ENCODE peak calls at places on chromosomes 11 and 22, in eight cellular contexts. N is HCT116, C is fibroblast of lung, E is K562, I is neural progenitor cell, Y is mesendoderm, O is IMR-90, G is H9. U is an unnamed sample.

GRCh38 chr11:66981976-66982578 is 7.0 kb downstream of the C11orf86 start:
- DNase-seq in N (peak), C (peak), E (peak), I (no peak), Y (no peak), O (peak), G (no peak), U (peak)

GRCh38 chr22:32206774-32207758 is 2.2 kb upstream of the RFPL2 start:
- DNase-seq in N (peak), C (peak), E (no peak), I (peak), Y (peak), O (no peak), G (peak), U (peak)

GRCh38 chr11:59787816-59788215 is 22.8 kb downstream of the MRPL16 start:
- DNase-seq in N (no peak), C (peak), E (no peak), I (no peak), Y (peak), O (peak), G (no peak), U (peak)

GRCh38 chr11:121936375-121936774 is 179.6 kb downstream of the BLID start:
- DNase-seq in N (no peak), C (peak), E (no peak), I (no peak), Y (no peak), O (peak), G (no peak), U (peak)

GRCh38 chr22:28544431-28544868 is 135.2 kb downstream of the TTC28 start:
- DNase-seq in N (no peak), C (peak), E (no peak), I (no peak), Y (peak), O (peak), G (no peak), U (no peak)

GRCh38 chr11:68783216-68783821 is 32.0 kb upstream of the TESMIN start:
- DNase-seq in N (no peak), C (no peak), E (no peak), I (no peak), Y (no peak), O (no peak), G (no peak), U (no peak)

GRCh38 chr11:83908457-83908856 is 622.3 kb upstream of the CCDC90B start:
- DNase-seq in N (no peak), C (no peak), E (no peak), I (no peak), Y (no peak), O (no peak), G (no peak), U (no peak)

GRCh38 chr11:58905716-58906547 is 33.4 kb upstream of the GLYATL1 start:
- DNase-seq in N (no peak), C (peak), E (peak), I (peak), Y (peak), O (peak), G (peak), U (peak)

GRCh38 chr11:106276126-106276525 is 198.7 kb downstream of the AASDHPPT start:
- DNase-seq in N (no peak), C (peak), E (no peak), I (no peak), Y (no peak), O (peak), G (no peak), U (peak)

GRCh38 chr11:100948936-100949335 is 180.7 kb downstream of the PGR start:
- DNase-seq in N (no peak), C (no peak), E (no peak), I (no peak), Y (no peak), O (no peak), G (no peak), U (no peak)

GRCh38 chr11:73143126-73143838 is 1.2 kb upstream of the FCHSD2 start:
- DNase-seq in N (no peak), C (peak), E (peak), I (peak), Y (no peak), O (peak), G (no peak), U (peak)

GRCh38 chr11:8408151-8408930 is 144.7 kb upstream of the LMO1 start:
- DNase-seq in N (no peak), C (no peak), E (no peak), I (no peak), Y (no peak), O (no peak), G (no peak), U (no peak)

GRCh38 chr11:66207816-66208215 is 60.6 kb upstream of the RAB1B start:
- DNase-seq in N (no peak), C (no peak), E (no peak), I (no peak), Y (no peak), O (no peak), G (no peak), U (no peak)

GRCh38 chr11:64754124-64754918 is 5.5 kb downstream of the PYGM start:
- DNase-seq in N (no peak), C (no peak), E (peak), I (no peak), Y (no peak), O (no peak), G (peak), U (no peak)

GRCh38 chr22:38172489-38173155 is 9.0 kb downstream of the PLA2G6 start:
- DNase-seq in N (no peak), C (peak), E (no peak), I (no peak), Y (no peak), O (peak), G (no peak), U (peak)

GRCh38 chr22:20086101-20086599 is 6.1 kb downstream of the DGCR8 start:
- DNase-seq in N (no peak), C (no peak), E (no peak), I (no peak), Y (no peak), O (no peak), G (no peak), U (no peak)

DNA sequence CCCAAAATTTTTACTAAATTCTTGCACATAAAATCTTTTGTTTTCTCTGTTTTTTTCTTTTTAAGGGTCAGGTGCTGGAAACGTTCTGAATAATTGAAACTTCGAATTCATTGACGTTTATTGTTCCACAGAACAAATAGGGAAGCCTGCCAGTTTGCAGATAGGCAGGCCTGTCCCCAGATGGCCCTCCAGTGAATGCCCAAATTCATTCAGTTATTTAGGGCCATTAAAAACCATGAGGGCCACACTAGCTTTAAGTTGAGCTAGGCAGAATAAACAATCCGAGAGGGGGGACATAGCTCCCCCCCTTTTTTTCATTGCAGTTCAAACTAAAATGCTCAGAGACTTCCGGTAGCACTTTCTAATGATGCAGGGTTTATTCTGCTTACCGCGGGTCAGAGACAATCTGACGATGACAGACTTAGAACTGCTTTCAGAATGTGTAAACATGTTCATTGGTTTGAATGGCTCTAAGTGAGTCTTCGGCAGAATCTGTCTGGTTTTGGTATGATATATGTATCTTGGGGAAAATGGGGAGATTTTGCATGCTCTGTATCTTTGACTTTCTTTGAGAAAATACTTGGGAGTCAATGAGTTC is 72.0 kb downstream of the ZBTB16 start:
- DNase-seq in N (no peak), C (no peak), E (no peak), I (no peak), Y (no peak), O (no peak), G (no peak), U (no peak)
- H3K4me2 ChIP-seq in N (no peak), C (no peak), E (no peak), I (peak), Y (no peak), O (no peak), G (no peak), U (peak)

GRCh38 chr22:46040471-46041465 is 63.8 kb upstream of the WNT7B start:
- DNase-seq in N (no peak), C (no peak), E (no peak), I (no peak), Y (no peak), O (no peak), G (no peak), U (no peak)
- H3K9ac ChIP-seq in N (no peak), C (no peak), E (no peak), I (no peak), Y (no peak), O (no peak), G (no peak), U (no peak)

GRCh38 chr22:40202225-40202944 is 24.7 kb downstream of the TNRC6B start:
- DNase-seq in N (no peak), C (no peak), E (peak), I (no peak), Y (no peak), O (peak), G (no peak), U (no peak)
- H3K4me2 ChIP-seq in N (no peak), C (peak), E (peak), I (no peak), Y (no peak), O (peak), G (no peak), U (no peak)

DNA sequence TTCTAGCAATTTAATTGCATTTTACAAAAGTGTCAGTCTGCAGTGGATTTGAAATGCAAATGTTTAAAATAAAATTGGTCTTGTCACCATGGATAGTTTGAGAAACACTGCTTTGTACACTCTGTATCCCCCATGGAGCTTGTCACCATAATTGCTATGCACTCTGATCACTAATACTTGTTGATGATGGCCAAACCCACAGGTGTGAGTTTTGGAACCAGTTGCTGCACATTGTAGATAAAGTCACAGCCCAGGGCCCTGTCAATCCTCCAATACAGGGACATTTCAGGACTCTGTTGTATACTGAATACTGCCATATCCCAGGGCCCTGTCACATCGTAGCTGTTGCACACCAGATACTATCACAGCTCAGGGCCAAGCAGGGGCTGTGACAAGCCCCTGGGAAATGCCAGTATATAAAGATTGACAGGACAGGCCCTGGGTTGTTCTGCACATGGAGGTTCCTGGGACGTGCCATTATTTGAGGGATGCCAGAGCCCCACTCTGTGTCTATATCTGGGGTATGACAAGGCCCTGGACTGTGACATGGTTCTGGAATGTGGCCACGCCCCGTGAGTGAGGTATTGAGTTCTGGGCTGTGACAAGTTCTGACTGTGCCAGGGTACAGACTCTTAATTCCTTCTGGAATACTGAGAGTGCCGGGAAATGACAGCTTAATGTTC is 27.9 kb upstream of the SMPD1 start:
- DNase-seq in N (no peak), C (no peak), E (no peak), I (no peak), Y (no peak), O (no peak), G (no peak), U (peak)
- H3K9ac ChIP-seq in N (no peak), C (no peak), E (no peak), I (no peak), Y (no peak), O (no peak), G (no peak), U (no peak)

GRCh38 chr22:27420186-27420816 is 381.3 kb downstream of the MN1 start:
- DNase-seq in N (no peak), C (peak), E (no peak), I (no peak), Y (no peak), O (peak), G (no peak), U (peak)
- H3K4me2 ChIP-seq in N (no peak), C (peak), E (no peak), I (no peak), Y (no peak), O (no peak), G (no peak), U (peak)

DNA sequence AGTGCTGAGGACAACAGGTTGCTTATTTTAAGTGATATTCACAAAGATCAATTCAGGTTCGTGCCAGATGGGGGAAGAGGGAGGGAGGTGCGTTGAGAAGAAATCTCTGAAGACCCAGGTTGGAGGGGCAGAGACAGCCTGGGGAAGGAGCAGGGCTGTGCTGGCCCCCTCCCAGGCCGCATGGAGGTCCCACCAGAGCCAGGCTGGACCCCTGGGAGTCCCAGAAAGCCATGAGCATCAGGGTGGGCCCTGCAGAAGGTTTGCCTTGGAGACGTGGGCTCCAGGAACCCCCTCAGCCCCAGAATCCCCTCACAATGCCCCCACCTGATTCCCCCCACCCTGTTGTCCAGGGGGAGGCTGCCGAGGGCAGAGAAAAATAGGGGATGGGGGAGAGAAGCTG is 47.3 kb downstream of the IGLL1 start:
- DNase-seq in N (no peak), C (no peak), E (no peak), I (no peak), Y (no peak), O (no peak), G (peak), U (no peak)
- H3K9ac ChIP-seq in N (no peak), C (no peak), E (peak), I (no peak), Y (peak), O (no peak), G (no peak), U (no peak)

GRCh38 chr11:104705475-104706195 is 192.6 kb downstream of the CASP12 start:
- DNase-seq in N (no peak), C (peak), E (no peak), I (no peak), Y (no peak), O (peak), G (no peak), U (no peak)
- H3K4me2 ChIP-seq in N (no peak), C (no peak), E (no peak), I (no peak), Y (no peak), O (peak), G (no peak), U (no peak)

GRCh38 chr11:76798656-76799055 is 15.5 kb downstream of the TSKU start:
- DNase-seq in N (no peak), C (no peak), E (no peak), I (no peak), Y (no peak), O (no peak), G (no peak), U (no peak)
- H3K9ac ChIP-seq in N (no peak), C (no peak), E (no peak), I (no peak), Y (peak), O (no peak), G (no peak), U (no peak)